ENCODE peak calls at places on chromosome 12, in nine cellular contexts. E is WTC11; Z is CD8-positive, alpha-beta memory T cell; O is thoracic aorta; W is pancreas; A is MCF 10A; Y is sigmoid colon; X is uterus; L is PC-9. J is an unnamed sample.

GRCh38 chr12:104998423-104999346 is 12.6 kb downstream of the NOPCHAP1 start:
- DNase-seq in E (no peak), Z (no peak), O (no peak), W (peak; percentile 96), A (no peak), Y (peak; percentile 60), X (no peak), L (peak; percentile 10), J (no peak)

GRCh38 chr12:3137268-3137761 is 60.1 kb downstream of the TSPAN9 start:
- DNase-seq in E (peak; percentile 51), Z (no peak), O (no peak), W (peak; percentile 71), A (peak; percentile 28), Y (no peak), X (peak; percentile 56), L (no peak), J (no peak)

GRCh38 chr12:103819892-103820291 is 21.1 kb downstream of the NT5DC3 start:
- DNase-seq in E (no peak), Z (no peak), O (no peak), W (no peak), A (no peak), Y (no peak), X (no peak), L (no peak), J (no peak)

GRCh38 chr12:6821271-6821673 is 349 bp upstream of the GPR162 start:
- DNase-seq in E (peak; percentile 66), Z (no peak), O (no peak), W (no peak), A (no peak), Y (peak; percentile 93), X (peak; percentile 55), L (peak; percentile 46), J (no peak)

GRCh38 chr12:110444455-110444854 is 5.7 kb downstream of the ARPC3 start:
- DNase-seq in E (no peak), Z (no peak), O (no peak), W (no peak), A (no peak), Y (no peak), X (no peak), L (no peak), J (no peak)

GRCh38 chr12:38904932-38905479 is 385 bp downstream of the CPNE8 start:
- DNase-seq in E (peak; percentile 65), Z (peak; percentile 13), O (peak; percentile 79), W (peak; percentile 79), A (peak; percentile 96), Y (peak; percentile 95), X (peak; percentile 79), L (peak; percentile 83), J (peak; percentile 38)

GRCh38 chr12:14771651-14772137 is 31.6 kb downstream of the WBP11 start:
- DNase-seq in E (peak; percentile 23), Z (peak; percentile 21), O (no peak), W (no peak), A (no peak), Y (no peak), X (no peak), L (no peak), J (peak; percentile 38)

GRCh38 chr12:124774462-124775167 is 89.0 kb downstream of the SCARB1 start:
- DNase-seq in E (no peak), Z (peak; percentile 20), O (peak; percentile 31), W (no peak), A (peak; percentile 92), Y (peak; percentile 84), X (peak; percentile 57), L (no peak), J (peak; percentile 34)

GRCh38 chr12:104670439-104671406 is 214.0 kb downstream of the CHST11 start:
- DNase-seq in E (no peak), Z (no peak), O (no peak), W (no peak), A (peak; percentile 20), Y (no peak), X (no peak), L (peak; percentile 40), J (no peak)

GRCh38 chr12:95206916-95207315 is 10.4 kb downstream of the FGD6 start:
- DNase-seq in E (no peak), Z (no peak), O (no peak), W (no peak), A (no peak), Y (no peak), X (no peak), L (no peak), J (no peak)

GRCh38 chr12:24975425-24975824 is 26.5 kb upstream of the BCAT1 start:
- DNase-seq in E (no peak), Z (no peak), O (no peak), W (no peak), A (no peak), Y (no peak), X (no peak), L (no peak), J (no peak)

GRCh38 chr12:113727651-113728061 is 238.5 kb downstream of the RBM19 start:
- DNase-seq in E (no peak), Z (no peak), O (no peak), W (no peak), A (no peak), Y (no peak), X (no peak), L (peak; percentile 67), J (no peak)

GRCh38 chr12:132593938-132594358 is 16.4 kb downstream of the LRCOL1 start:
- DNase-seq in E (peak; percentile 90), Z (no peak), O (peak; percentile 34), W (peak; percentile 94), A (peak; percentile 96), Y (peak; percentile 95), X (peak; percentile 86), L (peak; percentile 86), J (no peak)

GRCh38 chr12:103933237-103933636 is 3.0 kb downstream of the HSP90B1 start:
- DNase-seq in E (no peak), Z (no peak), O (no peak), W (no peak), A (no peak), Y (no peak), X (no peak), L (no peak), J (no peak)

GRCh38 chr12:11771895-11772502 is 122.5 kb downstream of the ETV6 start:
- DNase-seq in E (no peak), Z (no peak), O (no peak), W (no peak), A (peak; percentile 36), Y (no peak), X (no peak), L (no peak), J (no peak)

GRCh38 chr12:92199846-92200576 is 54.4 kb upstream of the BTG1 start:
- DNase-seq in E (no peak), Z (no peak), O (no peak), W (no peak), A (peak; percentile 56), Y (no peak), X (no peak), L (no peak), J (no peak)

GRCh38 chr12:28899951-28900350 is 249.1 kb upstream of the FAR2 start:
- DNase-seq in E (no peak), Z (no peak), O (no peak), W (no peak), A (peak; percentile 5), Y (no peak), X (no peak), L (no peak), J (no peak)

GRCh38 chr12:112288638-112289037 is 93.6 kb downstream of the HECTD4 start:
- DNase-seq in E (no peak), Z (no peak), O (no peak), W (no peak), A (no peak), Y (no peak), X (no peak), L (no peak), J (no peak)

GRCh38 chr12:18546399-18546798 is 191.4 kb downstream of the PLCZ1 start:
- DNase-seq in E (no peak), Z (no peak), O (no peak), W (no peak), A (peak; percentile 38), Y (no peak), X (no peak), L (peak; percentile 1), J (no peak)

GRCh38 chr12:82652071-82652470 is 34.6 kb upstream of the TMTC2 start:
- DNase-seq in E (no peak), Z (no peak), O (no peak), W (no peak), A (no peak), Y (no peak), X (no peak), L (no peak), J (no peak)

GRCh38 chr12:46267618-46268348 is 1.1 kb downstream of the SLC38A1 start:
- DNase-seq in E (no peak), Z (no peak), O (no peak), W (peak; percentile 39), A (peak; percentile 29), Y (no peak), X (peak; percentile 25), L (no peak), J (peak; percentile 24)

GRCh38 chr12:10067259-10067658 is 31.5 kb downstream of the CLEC1A start:
- DNase-seq in E (no peak), Z (no peak), O (no peak), W (no peak), A (no peak), Y (no peak), X (no peak), L (no peak), J (no peak)

GRCh38 chr12:88951177-88951576 is 370.9 kb upstream of the KITLG start:
- DNase-seq in E (no peak), Z (no peak), O (no peak), W (no peak), A (no peak), Y (no peak), X (no peak), L (no peak), J (no peak)

GRCh38 chr12:67018105-67018504 is 251.1 kb upstream of the CAND1 start:
- DNase-seq in E (peak; percentile 65), Z (no peak), O (no peak), W (no peak), A (no peak), Y (no peak), X (no peak), L (no peak), J (no peak)

GRCh38 chr12:53781218-53781801 is 29.5 kb upstream of the CISTR start:
- DNase-seq in E (no peak), Z (no peak), O (no peak), W (no peak), A (no peak), Y (no peak), X (no peak), L (no peak), J (no peak)

GRCh38 chr12:51954465-51955361 is 3.2 kb downstream of the ACVR1B start:
- DNase-seq in E (no peak), Z (no peak), O (no peak), W (no peak), A (peak; percentile 92), Y (no peak), X (no peak), L (no peak), J (no peak)

GRCh38 chr12:85821759-85822158 is 14.4 kb downstream of the RASSF9 start:
- DNase-seq in E (no peak), Z (no peak), O (no peak), W (no peak), A (no peak), Y (no peak), X (no peak), L (no peak), J (no peak)

GRCh38 chr12:538731-539539 is 79.2 kb downstream of the B4GALNT3 start:
- DNase-seq in E (no peak), Z (peak; percentile 18), O (no peak), W (no peak), A (peak; percentile 69), Y (no peak), X (no peak), L (peak; percentile 89), J (peak; percentile 54)

GRCh38 chr12:1534708-1535107 is 59.7 kb downstream of the FBXL14 start:
- DNase-seq in E (no peak), Z (no peak), O (no peak), W (no peak), A (no peak), Y (no peak), X (no peak), L (no peak), J (no peak)

GRCh38 chr12:47024463-47024862 is 55.0 kb upstream of the PCED1B start:
- DNase-seq in E (no peak), Z (no peak), O (no peak), W (no peak), A (no peak), Y (no peak), X (peak; percentile 24), L (no peak), J (no peak)

GRCh38 chr12:87112946-87113345 is 856.8 kb upstream of the MGAT4C start:
- DNase-seq in E (no peak), Z (no peak), O (no peak), W (no peak), A (no peak), Y (no peak), X (no peak), L (no peak), J (no peak)

J was measured in activated gamma-delta T cell treated with Interleukin-2 at 50 U/mL for 16 hours.